ENCODE peak calls at places on chromosomes 3 and 15, in eight cellular contexts. W is fibroblast of mammary gland; B is psoas muscle; Z is endothelial cell; M is fibroblast of the aortic adventitia; D is stomach; F is CD4-positive, alpha-beta T cell; Y is cardiac fibroblast. H is an unnamed sample.

GRCh38 chr3:166284994-166285393 is 447.8 kb upstream of the BCHE start:
- DNase-seq in W (peak; percentile 53), B (no peak), Z (no peak), M (peak; percentile 60), D (no peak), F (no peak), Y (no peak), H (no peak)

GRCh38 chr3:58049143-58049785 is 41.0 kb downstream of the FLNB start:
- DNase-seq in W (peak; percentile 86), B (peak; percentile 25), Z (peak; percentile 46), M (peak; percentile 84), D (peak; percentile 56), F (no peak), Y (peak; percentile 96), H (peak; percentile 84)

GRCh38 chr15:89177633-89178306 is 43.6 kb downstream of the RLBP1 start:
- DNase-seq in W (peak; percentile 79), B (peak; percentile 47), Z (peak; percentile 61), M (peak; percentile 90), D (peak; percentile 59), F (peak; percentile 54), Y (peak; percentile 86), H (peak; percentile 64)

GRCh38 chr3:171267089-171267488 is 193.1 kb downstream of the TNIK start:
- DNase-seq in W (no peak), B (no peak), Z (no peak), M (no peak), D (no peak), F (no peak), Y (no peak), H (no peak)

GRCh38 chr3:43346990-43347749 is 60.8 kb downstream of the SNRK start:
- DNase-seq in W (no peak), B (no peak), Z (no peak), M (no peak), D (no peak), F (no peak), Y (no peak), H (no peak)

GRCh38 chr3:47613723-47614122 is 35.1 kb upstream of the CSPG5 start:
- DNase-seq in W (no peak), B (no peak), Z (no peak), M (no peak), D (no peak), F (no peak), Y (no peak), H (no peak)

GRCh38 chr3:107657971-107658370 is 135.2 kb downstream of the BBX start:
- DNase-seq in W (peak; percentile 79), B (no peak), Z (no peak), M (peak; percentile 65), D (no peak), F (no peak), Y (peak; percentile 72), H (peak; percentile 75)

GRCh38 chr3:81545572-81545971 is 215.9 kb downstream of the GBE1 start:
- DNase-seq in W (peak; percentile 66), B (no peak), Z (no peak), M (peak; percentile 37), D (no peak), F (no peak), Y (peak; percentile 76), H (peak; percentile 52)

GRCh38 chr15:75109731-75110130 is 86.3 kb downstream of the PPCDC start:
- DNase-seq in W (no peak), B (no peak), Z (no peak), M (no peak), D (no peak), F (no peak), Y (no peak), H (no peak)

GRCh38 chr3:105827959-105828358 is 40.9 kb downstream of the CBLB start:
- DNase-seq in W (peak; percentile 97), B (no peak), Z (peak; percentile 22), M (peak; percentile 83), D (no peak), F (no peak), Y (peak; percentile 95), H (peak; percentile 90)

GRCh38 chr3:43706342-43706741 is 15.6 kb downstream of the ABHD5 start:
- DNase-seq in W (no peak), B (no peak), Z (no peak), M (no peak), D (no peak), F (no peak), Y (no peak), H (no peak)

GRCh38 chr3:51434110-51434509 is 43.0 kb downstream of the RBM15B start:
- DNase-seq in W (no peak), B (no peak), Z (no peak), M (no peak), D (no peak), F (no peak), Y (no peak), H (no peak)

GRCh38 chr3:72144773-72145505 is 360.0 kb upstream of the PROK2 start:
- DNase-seq in W (no peak), B (no peak), Z (peak; percentile 15), M (no peak), D (no peak), F (no peak), Y (no peak), H (no peak)

GRCh38 chr15:88657326-88658069 is 18.7 kb downstream of the ISG20 start:
- DNase-seq in W (peak; percentile 59), B (no peak), Z (peak; percentile 58), M (peak; percentile 65), D (peak; percentile 49), F (no peak), Y (peak; percentile 69), H (peak; percentile 56)

GRCh38 chr3:177451940-177452484 is 254.7 kb upstream of the TBL1XR1 start:
- DNase-seq in W (peak; percentile 71), B (no peak), Z (no peak), M (peak; percentile 87), D (no peak), F (no peak), Y (peak; percentile 84), H (peak; percentile 41)

GRCh38 chr3:159814161-159814560 is 174.5 kb upstream of the IL12A start:
- DNase-seq in W (no peak), B (no peak), Z (peak; percentile 24), M (no peak), D (no peak), F (no peak), Y (peak; percentile 55), H (peak; percentile 52)

GRCh38 chr15:26113296-26113695 is 250.2 kb upstream of the ATP10A start:
- DNase-seq in W (no peak), B (no peak), Z (no peak), M (no peak), D (no peak), F (no peak), Y (no peak), H (no peak)

GRCh38 chr3:50256978-50257890 is 11.7 kb upstream of the SEMA3B start:
- DNase-seq in W (no peak), B (no peak), Z (peak; percentile 70), M (peak; percentile 34), D (peak; percentile 66), F (no peak), Y (peak; percentile 54), H (peak; percentile 71)

GRCh38 chr3:192794216-192794615 is 66.9 kb upstream of the FGF12 start:
- DNase-seq in W (no peak), B (no peak), Z (no peak), M (no peak), D (no peak), F (no peak), Y (no peak), H (no peak)

GRCh38 chr3:17865626-17866025 is 123.2 kb upstream of the TBC1D5 start:
- DNase-seq in W (no peak), B (no peak), Z (no peak), M (no peak), D (no peak), F (no peak), Y (no peak), H (no peak)
- TF ChIP-seq CTCF in W (no peak), B (no peak), Z (no peak), M (no peak), D (no peak), F (no peak), Y (no peak), H (no peak)

GRCh38 chr15:48603123-48603500 is 42.4 kb downstream of the FBN1 start:
- DNase-seq in W (no peak), B (no peak), Z (no peak), M (no peak), D (no peak), F (no peak), Y (peak; percentile 64), H (no peak)
- TF ChIP-seq CTCF in W (no peak), B (no peak), Z (no peak), M (no peak), D (no peak), F (no peak), Y (peak; percentile 12), H (no peak)

GRCh38 chr3:98457543-98457942 is 5.5 kb upstream of the OR5K1 start:
- DNase-seq in W (no peak), B (no peak), Z (no peak), M (no peak), D (no peak), F (no peak), Y (no peak), H (no peak)
- TF ChIP-seq CTCF in W (no peak), B (no peak), Z (no peak), M (no peak), D (no peak), F (no peak), Y (no peak), H (no peak)

GRCh38 chr3:94036909-94037507 is 8.6 kb upstream of the STX19 start:
- DNase-seq in W (peak; percentile 79), B (no peak), Z (no peak), M (peak; percentile 48), D (no peak), F (no peak), Y (peak; percentile 74), H (peak; percentile 54)
- TF ChIP-seq CTCF in W (peak; percentile 68), B (peak; percentile 33), Z (peak; percentile 70), M (peak; percentile 61), D (no peak), F (peak; percentile 40), Y (peak; percentile 73), H (peak; percentile 58)

DNA sequence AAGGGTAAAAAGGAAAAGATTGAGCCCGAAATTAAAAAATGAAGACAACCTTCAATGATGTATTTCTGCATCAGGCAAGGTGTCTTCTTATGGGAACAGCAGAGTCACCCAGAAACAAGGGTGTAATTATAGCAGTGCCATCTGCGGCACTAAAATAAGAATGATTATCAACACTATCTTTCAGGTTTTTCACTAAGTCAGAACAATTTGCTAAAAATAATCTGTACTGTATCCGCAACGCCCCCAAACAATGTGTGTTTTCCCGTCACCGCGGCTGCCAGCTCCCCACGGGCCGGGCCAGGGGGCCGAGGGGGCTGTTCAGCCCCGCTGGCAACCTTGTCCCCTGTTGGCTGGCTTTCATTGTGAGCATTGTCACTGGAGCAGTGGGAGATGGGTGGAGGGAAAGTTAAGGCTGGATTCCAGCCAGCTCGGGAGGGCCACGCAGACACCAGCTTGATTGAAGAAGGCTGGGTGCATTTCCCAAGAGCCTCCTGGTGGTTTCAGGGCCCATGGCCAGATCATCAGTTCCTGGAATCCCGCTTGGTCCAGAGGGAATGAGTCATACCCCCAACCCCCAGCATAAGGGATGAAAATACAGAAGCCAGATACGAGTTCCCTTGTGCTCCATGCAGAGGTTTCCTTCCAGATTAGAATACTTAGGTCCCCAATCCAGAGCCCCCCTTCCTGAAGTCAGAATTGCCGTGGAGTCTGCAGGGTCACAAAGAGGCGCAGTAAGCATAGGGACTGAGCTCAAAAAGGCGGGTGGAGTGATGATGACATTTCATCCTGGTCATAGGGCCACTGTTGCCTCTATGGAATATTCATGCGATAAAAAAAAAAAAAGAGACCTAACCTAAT is 90.2 kb upstream of the KLF13 start:
- DNase-seq in W (peak; percentile 98), B (peak; percentile 53), Z (no peak), M (peak; percentile 98), D (peak; percentile 66), F (no peak), Y (peak; percentile 96), H (peak; percentile 93)
- TF ChIP-seq CTCF in W (no peak), B (no peak), Z (no peak), M (peak; percentile 4), D (no peak), F (no peak), Y (no peak), H (no peak)